ENCODE peak calls at places on chromosomes 7 and 10, in five cellular contexts. One of them, this sample, is unnamed.

GRCh38 chr10:63156236-63156635 is 23.1 kb downstream of the NRBF2 start:
- DNase-seq in kidney: no peak
- DNase-seq in IMR-90: no peak
- DNase-seq in hepatocyte: no peak
- DNase-seq in heart right ventricle: no peak
- DNase-seq in this sample: no peak

GRCh38 chr7:147483634-147484292 is 1106.8 kb upstream of the C7orf33 start:
- DNase-seq in IMR-90: peak
- DNase-seq in kidney: no peak
- DNase-seq in heart right ventricle: no peak
- DNase-seq in hepatocyte: no peak
- DNase-seq in this sample: no peak

GRCh38 chr7:36348256-36348655 is 41.4 kb upstream of the ANLN start:
- DNase-seq in heart right ventricle: no peak
- DNase-seq in kidney: no peak
- DNase-seq in hepatocyte: no peak
- DNase-seq in IMR-90: peak
- DNase-seq in this sample: no peak

GRCh38 chr10:33126118-33126517 is 168.1 kb upstream of the ITGB1 start:
- DNase-seq in kidney: no peak
- DNase-seq in hepatocyte: no peak
- DNase-seq in heart right ventricle: no peak
- DNase-seq in IMR-90: peak
- DNase-seq in this sample: no peak

GRCh38 chr7:79332091-79332490 is 121.4 kb downstream of the MAGI2 start:
- DNase-seq in IMR-90: no peak
- DNase-seq in heart right ventricle: no peak
- DNase-seq in hepatocyte: no peak
- DNase-seq in kidney: no peak
- DNase-seq in this sample: no peak

GRCh38 chr7:98469088-98469487 is 68.2 kb upstream of the BAIAP2L1 start:
- DNase-seq in IMR-90: no peak
- DNase-seq in kidney: peak
- DNase-seq in heart right ventricle: no peak
- DNase-seq in hepatocyte: no peak
- DNase-seq in this sample: no peak

GRCh38 chr7:3300221-3300650 is 816 bp upstream of the SDK1 start:
- DNase-seq in kidney: peak
- DNase-seq in heart right ventricle: no peak
- DNase-seq in hepatocyte: peak
- DNase-seq in IMR-90: peak
- DNase-seq in this sample: no peak

GRCh38 chr7:100430450-100431285 is 1.0 kb downstream of the MEPCE start:
- DNase-seq in IMR-90: peak
- DNase-seq in hepatocyte: no peak
- DNase-seq in heart right ventricle: no peak
- DNase-seq in kidney: peak
- DNase-seq in this sample: peak

GRCh38 chr10:22486431-22486830 is 141.1 kb downstream of the SPAG6 start:
- DNase-seq in heart right ventricle: no peak
- DNase-seq in IMR-90: no peak
- DNase-seq in hepatocyte: no peak
- DNase-seq in kidney: no peak
- DNase-seq in this sample: no peak

GRCh38 chr7:158317238-158318205 is 270.1 kb downstream of the PTPRN2 start:
- DNase-seq in kidney: no peak
- DNase-seq in hepatocyte: peak
- DNase-seq in heart right ventricle: no peak
- DNase-seq in IMR-90: no peak
- DNase-seq in this sample: no peak

GRCh38 chr7:124031919-124032318 is 948 bp downstream of the TMEM229A start:
- DNase-seq in heart right ventricle: no peak
- DNase-seq in kidney: peak
- DNase-seq in IMR-90: no peak
- DNase-seq in hepatocyte: no peak
- DNase-seq in this sample: no peak

GRCh38 chr10:107232013-107232412 is 67.5 kb upstream of the SORCS1 start:
- DNase-seq in heart right ventricle: no peak
- DNase-seq in kidney: no peak
- DNase-seq in IMR-90: no peak
- DNase-seq in hepatocyte: no peak
- DNase-seq in this sample: no peak

GRCh38 chr7:21999896-22000295 is 54.2 kb upstream of the CDCA7L start:
- DNase-seq in IMR-90: peak
- DNase-seq in hepatocyte: no peak
- DNase-seq in kidney: no peak
- DNase-seq in heart right ventricle: no peak
- DNase-seq in this sample: no peak

GRCh38 chr7:129110575-129111376 is 33.7 kb upstream of the TSPAN33 start:
- DNase-seq in heart right ventricle: no peak
- DNase-seq in hepatocyte: peak
- DNase-seq in kidney: peak
- DNase-seq in IMR-90: no peak
- DNase-seq in this sample: no peak

GRCh38 chr10:9301148-9301547 is 1246.7 kb downstream of the GATA3 start:
- DNase-seq in IMR-90: no peak
- DNase-seq in hepatocyte: no peak
- DNase-seq in heart right ventricle: no peak
- DNase-seq in kidney: no peak
- DNase-seq in this sample: no peak

GRCh38 chr7:140070546-140070945 is 7.8 kb upstream of the PARP12 start:
- DNase-seq in hepatocyte: no peak
- DNase-seq in IMR-90: no peak
- DNase-seq in heart right ventricle: no peak
- DNase-seq in kidney: no peak
- DNase-seq in this sample: no peak

GRCh38 chr7:18317956-18318355 is 177.6 kb upstream of the HDAC9 start:
- DNase-seq in heart right ventricle: no peak
- DNase-seq in hepatocyte: no peak
- DNase-seq in kidney: no peak
- DNase-seq in IMR-90: no peak
- DNase-seq in this sample: no peak

GRCh38 chr7:140389445-140389844 is 8.9 kb downstream of the SLC37A3 start:
- DNase-seq in IMR-90: no peak
- DNase-seq in hepatocyte: no peak
- DNase-seq in kidney: no peak
- DNase-seq in heart right ventricle: no peak
- DNase-seq in this sample: no peak

GRCh38 chr10:35259769-35260397 is 76.4 kb upstream of the CCNY start:
- DNase-seq in IMR-90: peak
- DNase-seq in hepatocyte: peak
- DNase-seq in kidney: no peak
- DNase-seq in heart right ventricle: no peak
- DNase-seq in this sample: no peak

GRCh38 chr7:77550586-77550985 is 13.5 kb downstream of the PTPN12 start:
- DNase-seq in kidney: no peak
- DNase-seq in heart right ventricle: no peak
- DNase-seq in IMR-90: peak
- DNase-seq in hepatocyte: no peak
- DNase-seq in this sample: no peak

GRCh38 chr7:101222275-101222830 is 4.4 kb downstream of the ZNHIT1 start:
- DNase-seq in kidney: no peak
- DNase-seq in IMR-90: no peak
- DNase-seq in hepatocyte: no peak
- DNase-seq in heart right ventricle: no peak
- DNase-seq in this sample: no peak

GRCh38 chr10:72285972-72286521 is 12.3 kb downstream of the DDIT4 start:
- DNase-seq in hepatocyte: no peak
- DNase-seq in IMR-90: no peak
- DNase-seq in kidney: peak
- DNase-seq in heart right ventricle: no peak
- DNase-seq in this sample: no peak

GRCh38 chr10:97991875-97992274 is 38.5 kb downstream of the CRTAC1 start:
- DNase-seq in IMR-90: peak
- DNase-seq in hepatocyte: peak
- DNase-seq in heart right ventricle: no peak
- DNase-seq in kidney: no peak
- DNase-seq in this sample: no peak

GRCh38 chr10:74012480-74012879 is 14.6 kb downstream of the VCL start:
- DNase-seq in hepatocyte: no peak
- DNase-seq in kidney: no peak
- DNase-seq in IMR-90: no peak
- DNase-seq in heart right ventricle: no peak
- DNase-seq in this sample: no peak

GRCh38 chr10:14302035-14302434 is 28.7 kb downstream of the FRMD4A start:
- DNase-seq in kidney: no peak
- DNase-seq in heart right ventricle: no peak
- DNase-seq in hepatocyte: no peak
- DNase-seq in IMR-90: peak
- DNase-seq in this sample: no peak

GRCh38 chr7:110442386-110442837 is 648.5 kb upstream of the LRRN3 start:
- DNase-seq in kidney: no peak
- DNase-seq in heart right ventricle: no peak
- DNase-seq in hepatocyte: peak
- DNase-seq in IMR-90: peak
- DNase-seq in this sample: no peak

GRCh38 chr7:113698556-113699220 is 220.1 kb downstream of the PPP1R3A start:
- DNase-seq in heart right ventricle: no peak
- DNase-seq in IMR-90: peak
- DNase-seq in kidney: no peak
- DNase-seq in hepatocyte: peak
- DNase-seq in this sample: no peak

GRCh38 chr7:148492157-148492860 is 98.3 kb upstream of the C7orf33 start:
- DNase-seq in IMR-90: no peak
- DNase-seq in heart right ventricle: no peak
- DNase-seq in kidney: no peak
- DNase-seq in hepatocyte: no peak
- DNase-seq in this sample: no peak

GRCh38 chr10:73209705-73210104 is 37.4 kb downstream of the DNAJC9 start:
- DNase-seq in kidney: no peak
- DNase-seq in IMR-90: peak
- DNase-seq in hepatocyte: no peak
- DNase-seq in heart right ventricle: no peak
- DNase-seq in this sample: no peak

GRCh38 chr10:25843551-25844170 is 90.4 kb upstream of the MYO3A start:
- DNase-seq in heart right ventricle: no peak
- DNase-seq in kidney: no peak
- DNase-seq in IMR-90: no peak
- DNase-seq in hepatocyte: no peak
- DNase-seq in this sample: no peak

GRCh38 chr7:105787793-105788192 is 88.6 kb downstream of the ATXN7L1 start:
- DNase-seq in heart right ventricle: no peak
- DNase-seq in hepatocyte: no peak
- DNase-seq in IMR-90: no peak
- DNase-seq in kidney: no peak
- DNase-seq in this sample: no peak

GRCh38 chr7:19116121-19117080 is 1.0 kb downstream of the TWIST1 start:
- DNase-seq in hepatocyte: no peak
- DNase-seq in heart right ventricle: peak
- DNase-seq in IMR-90: peak
- DNase-seq in kidney: no peak
- DNase-seq in this sample: no peak

GRCh38 chr7:14197280-14197679 is 207.8 kb upstream of the ETV1 start:
- DNase-seq in kidney: no peak
- DNase-seq in hepatocyte: peak
- DNase-seq in heart right ventricle: no peak
- DNase-seq in IMR-90: no peak
- DNase-seq in this sample: no peak

GRCh38 chr10:30434273-30435067 is 486 bp downstream of the MAP3K8 start:
- DNase-seq in kidney: peak
- DNase-seq in heart right ventricle: peak
- DNase-seq in hepatocyte: peak
- DNase-seq in IMR-90: peak
- DNase-seq in this sample: peak

GRCh38 chr7:11754933-11755332 is 77.1 kb downstream of the THSD7A start:
- DNase-seq in hepatocyte: no peak
- DNase-seq in heart right ventricle: no peak
- DNase-seq in kidney: no peak
- DNase-seq in IMR-90: no peak
- DNase-seq in this sample: no peak

GRCh38 chr7:11760372-11760771 is 71.6 kb downstream of the THSD7A start:
- DNase-seq in kidney: no peak
- DNase-seq in heart right ventricle: no peak
- DNase-seq in hepatocyte: peak
- DNase-seq in IMR-90: no peak
- DNase-seq in this sample: no peak

GRCh38 chr7:11754123-11754522 is 77.9 kb downstream of the THSD7A start:
- DNase-seq in kidney: no peak
- DNase-seq in hepatocyte: no peak
- DNase-seq in IMR-90: no peak
- DNase-seq in heart right ventricle: no peak
- DNase-seq in this sample: no peak

GRCh38 chr7:11757153-11757552 is 74.8 kb downstream of the THSD7A start:
- DNase-seq in IMR-90: no peak
- DNase-seq in hepatocyte: no peak
- DNase-seq in kidney: no peak
- DNase-seq in heart right ventricle: no peak
- DNase-seq in this sample: no peak

GRCh38 chr7:11758627-11759111 is 73.3 kb downstream of the THSD7A start:
- DNase-seq in IMR-90: no peak
- DNase-seq in heart right ventricle: no peak
- DNase-seq in kidney: no peak
- DNase-seq in hepatocyte: no peak
- DNase-seq in this sample: no peak
- TF ChIP-seq CTCF in IMR-90: no peak
- TF ChIP-seq CTCF in heart right ventricle: no peak
- TF ChIP-seq CTCF in kidney: no peak
- TF ChIP-seq CTCF in hepatocyte: no peak
- TF ChIP-seq CTCF in this sample: no peak

GRCh38 chr10:130371156-130371555 is 235.0 kb downstream of the GLRX3 start:
- DNase-seq in kidney: peak
- DNase-seq in hepatocyte: no peak
- DNase-seq in IMR-90: no peak
- DNase-seq in heart right ventricle: no peak
- DNase-seq in this sample: no peak
- H3K27ac ChIP-seq in kidney: no peak
- H3K27ac ChIP-seq in hepatocyte: no peak
- H3K27ac ChIP-seq in IMR-90: no peak
- H3K27ac ChIP-seq in heart right ventricle: no peak
- H3K27ac ChIP-seq in this sample: no peak

GRCh38 chr7:94907420-94908203 is at the start of gene PPP1R9A:
- DNase-seq in IMR-90: no peak
- DNase-seq in heart right ventricle: peak
- DNase-seq in hepatocyte: peak
- DNase-seq in kidney: peak
- DNase-seq in this sample: peak

GRCh38 chr7:94906035-94906796 is 1.2 kb upstream of the PPP1R9A start:
- DNase-seq in hepatocyte: peak
- DNase-seq in IMR-90: no peak
- DNase-seq in heart right ventricle: no peak
- DNase-seq in kidney: no peak
- DNase-seq in this sample: no peak

GRCh38 chr7:94908204-94909022 is 1.0 kb downstream of the PPP1R9A start:
- DNase-seq in hepatocyte: peak
- DNase-seq in heart right ventricle: peak
- DNase-seq in IMR-90: no peak
- DNase-seq in kidney: peak
- DNase-seq in this sample: peak

GRCh38 chr7:94907026-94907419 is 371 bp upstream of the PPP1R9A start:
- DNase-seq in hepatocyte: no peak
- DNase-seq in heart right ventricle: no peak
- DNase-seq in IMR-90: no peak
- DNase-seq in kidney: no peak
- DNase-seq in this sample: no peak

GRCh38 chr7:94909023-94909466 is 1.7 kb downstream of the PPP1R9A start:
- DNase-seq in heart right ventricle: no peak
- DNase-seq in kidney: no peak
- DNase-seq in IMR-90: no peak
- DNase-seq in hepatocyte: peak
- DNase-seq in this sample: no peak
- H3K4me3 ChIP-seq in heart right ventricle: no peak
- H3K4me3 ChIP-seq in kidney: peak
- H3K4me3 ChIP-seq in IMR-90: no peak
- H3K4me3 ChIP-seq in hepatocyte: peak
- H3K4me3 ChIP-seq in this sample: peak

GRCh38 chr7:49243521-49243920 is 319.2 kb downstream of the CDC14C start:
- DNase-seq in kidney: no peak
- DNase-seq in IMR-90: no peak
- DNase-seq in hepatocyte: no peak
- DNase-seq in heart right ventricle: no peak
- DNase-seq in this sample: no peak
- TF ChIP-seq CTCF in kidney: no peak
- TF ChIP-seq CTCF in IMR-90: no peak
- TF ChIP-seq CTCF in hepatocyte: no peak
- TF ChIP-seq CTCF in heart right ventricle: no peak
- TF ChIP-seq CTCF in this sample: no peak